ENCODE peak calls at places on chromosomes 12 and 14, in seven cellular contexts. J is fibroblast of gingiva; Z is neural crest cell; U is fibroblast of mammary gland; V is endothelial cell of umbilical vein; Q is activated naive CD4-positive, alpha-beta T cell treated with anti-CD3 and anti-CD28 coated beads for 36 hours; B is AG08395. C is an unnamed sample.
A peak's percentile ranks its signal among the peaks of the same experiment; 100 is the strongest.

GRCh38 chr14:93230539-93230938 is 23.5 kb downstream of the UBR7 start:
- DNase-seq in U (no peak), Z (no peak), V (no peak), J (no peak), B (no peak), Q (no peak), C (no peak)

GRCh38 chr14:63328787-63329737 is 10.3 kb upstream of the GPHB5 start:
- DNase-seq in Q (no peak), B (no peak), Z (no peak), V (no peak), U (no peak), J (no peak), C (no peak)

GRCh38 chr12:11901687-11902524 is 168.8 kb upstream of the BCL2L14 start:
- DNase-seq in U (no peak), B (no peak), Z (no peak), V (no peak), Q (peak; percentile 56), J (no peak), C (no peak)

GRCh38 chr14:93173943-93174395 is 10.7 kb downstream of the MOAP1 start:
- DNase-seq in J (no peak), V (no peak), B (peak; percentile 4), Q (no peak), Z (no peak), U (peak; percentile 14), C (peak; percentile 35)

GRCh38 chr14:37343307-37344094 is 145.8 kb downstream of the MIPOL1 start:
- DNase-seq in J (peak; percentile 31), B (peak; percentile 13), Q (no peak), V (peak; percentile 52), Z (no peak), U (peak; percentile 14), C (no peak)

GRCh38 chr12:97148941-97149559 is 242.0 kb downstream of the NEDD1 start:
- DNase-seq in U (peak; percentile 35), V (peak; percentile 31), Q (peak; percentile 62), B (no peak), J (no peak), Z (peak; percentile 70), C (no peak)

GRCh38 chr14:59845245-59845644 is 25.3 kb downstream of the RTN1 start:
- DNase-seq in Q (no peak), U (no peak), V (no peak), B (no peak), Z (no peak), J (no peak), C (no peak)

GRCh38 chr12:99746538-99746937 is 99.0 kb downstream of the GARIN6 start:
- DNase-seq in B (no peak), U (no peak), J (no peak), Z (no peak), Q (no peak), V (no peak), C (no peak)

GRCh38 chr14:60508707-60509437 is at the start of gene SIX6:
- DNase-seq in J (no peak), Z (peak; percentile 44), U (no peak), V (peak; percentile 33), B (peak; percentile 11), Q (no peak), C (no peak)

GRCh38 chr12:23204933-23205778 is 580.2 kb downstream of the ETNK1 start:
- DNase-seq in J (peak; percentile 62), B (peak; percentile 65), Z (no peak), U (peak; percentile 77), Q (peak; percentile 13), V (peak; percentile 65), C (peak; percentile 50)

GRCh38 chr14:69232388-69232787 is 27.6 kb upstream of the GALNT16 start:
- DNase-seq in V (no peak), J (no peak), Q (no peak), U (no peak), Z (no peak), B (no peak), C (no peak)

GRCh38 chr12:52564582-52564981 is 9.1 kb downstream of the KRT74 start:
- DNase-seq in J (no peak), B (no peak), Q (no peak), Z (no peak), V (no peak), U (no peak), C (no peak)

GRCh38 chr12:72684491-72684890 is 412.3 kb downstream of the TRHDE start:
- DNase-seq in B (no peak), J (no peak), V (no peak), Q (no peak), Z (no peak), U (no peak), C (no peak)

GRCh38 chr12:6141048-6141447 is 16.6 kb upstream of the VWF start:
- DNase-seq in U (peak; percentile 15), Z (no peak), B (no peak), Q (peak; percentile 63), V (peak; percentile 85), J (peak; percentile 31), C (peak; percentile 12)

GRCh38 chr14:34328178-34328577 is 133.9 kb downstream of the SPTSSA start:
- DNase-seq in J (no peak), V (no peak), B (no peak), Q (no peak), Z (no peak), U (no peak), C (no peak)

GRCh38 chr14:99321955-99322730 is 50.1 kb upstream of the BCL11B start:
- DNase-seq in Q (no peak), U (no peak), B (no peak), V (no peak), J (no peak), Z (no peak), C (no peak)

GRCh38 chr12:130013771-130014484 is 110.1 kb upstream of the TMEM132D start:
- DNase-seq in V (no peak), B (peak; percentile 40), Q (peak; percentile 64), Z (peak; percentile 86), U (peak; percentile 25), J (no peak), C (no peak)

C was measured in foreskin fibroblast.